ENCODE peak calls at places on chromosomes 3 and 15, in six cellular contexts. P, Q, N, M, H and L are unnamed samples.

GRCh38 chr15:71239592-71240364 is 124.5 kb downstream of the THSD4 start:
- DNase-seq in Q (no peak), P (no peak), H (no peak), N (no peak), M (no peak), L (no peak)

GRCh38 chr15:88465633-88466219 is 1.5 kb downstream of the MRPL46 start:
- DNase-seq in H (no peak), M (no peak), P (no peak), N (peak; percentile 87), Q (no peak), L (no peak)

GRCh38 chr15:25710184-25710583 is 152.9 kb downstream of the ATP10A start:
- DNase-seq in H (peak; percentile 35), N (peak; percentile 15), M (no peak), Q (peak; percentile 53), P (no peak), L (no peak)

GRCh38 chr3:61805510-61806080 is 244.2 kb downstream of the PTPRG start:
- DNase-seq in H (no peak), P (no peak), N (no peak), M (no peak), Q (no peak), L (no peak)

GRCh38 chr3:101351834-101352233 is 31.5 kb upstream of the IMPG2 start:
- DNase-seq in N (peak; percentile 54), Q (no peak), P (no peak), H (no peak), M (no peak), L (no peak)

GRCh38 chr3:98732239-98733054 is 30.7 kb upstream of the ST3GAL6 start:
- DNase-seq in Q (peak; percentile 69), P (no peak), N (no peak), M (no peak), H (no peak), L (no peak)

GRCh38 chr15:89575656-89576416 is 567 bp downstream of the TICRR start:
- DNase-seq in H (peak; percentile 5), N (peak; percentile 42), P (no peak), M (no peak), Q (no peak), L (no peak)

GRCh38 chr3:125351814-125352456 is 23.2 kb downstream of the ZNF148 start:
- DNase-seq in Q (no peak), H (no peak), M (no peak), P (no peak), N (peak; percentile 36), L (no peak)

GRCh38 chr3:15171096-15171495 is 35.0 kb upstream of the CAPN7 start:
- DNase-seq in M (no peak), P (no peak), Q (peak; percentile 58), H (no peak), N (no peak), L (no peak)

GRCh38 chr15:83653639-83654378 is at the start of gene ADAMTSL3:
- DNase-seq in N (no peak), M (no peak), H (no peak), Q (no peak), P (no peak), L (no peak)

GRCh38 chr15:42576040-42576594 is 711 bp downstream of the STARD9 start:
- DNase-seq in M (no peak), N (no peak), H (no peak), P (no peak), Q (peak; percentile 18), L (no peak)

GRCh38 chr3:97432914-97433313 is 331.6 kb upstream of the ARL6 start:
- DNase-seq in P (no peak), N (no peak), H (no peak), M (no peak), Q (no peak), L (no peak)

GRCh38 chr3:126720596-126720995 is 16.6 kb downstream of the CHCHD6 start:
- DNase-seq in H (no peak), N (no peak), P (no peak), M (no peak), Q (no peak), L (no peak)

GRCh38 chr3:134651347-134652041 is 672 bp upstream of the KY start:
- DNase-seq in Q (no peak), M (no peak), P (no peak), N (no peak), H (no peak), L (no peak)

GRCh38 chr15:78092111-78093041 is at the start of gene SH2D7:
- DNase-seq in P (no peak), Q (no peak), N (no peak), M (no peak), H (no peak), L (no peak)

GRCh38 chr3:195762249-195762585 is 41.4 kb downstream of the MUC20 start:
- DNase-seq in H (no peak), P (no peak), N (no peak), Q (no peak), M (no peak), L (no peak)

GRCh38 chr3:82165266-82165665 is 403.8 kb upstream of the GBE1 start:
- DNase-seq in H (no peak), Q (no peak), P (no peak), N (no peak), M (no peak), L (no peak)

GRCh38 chr3:63877737-63878393 is 14.2 kb downstream of the ATXN7 start:
- DNase-seq in Q (no peak), M (no peak), N (no peak), P (no peak), H (no peak), L (no peak)

GRCh38 chr3:14234197-14235002 is 55.8 kb downstream of the LSM3 start:
- DNase-seq in N (no peak), Q (no peak), M (no peak), H (no peak), P (no peak), L (no peak)

GRCh38 chr3:12978682-12979081 is 94.5 kb downstream of the IQSEC1 start:
- DNase-seq in M (no peak), N (no peak), H (no peak), P (no peak), Q (no peak), L (no peak)

GRCh38 chr3:24120434-24120833 is 175.3 kb downstream of the NR1D2 start:
- DNase-seq in M (no peak), N (no peak), P (no peak), Q (no peak), H (no peak), L (no peak)

GRCh38 chr3:128548011-128548410 is 55.0 kb upstream of the GATA2 start:
- DNase-seq in P (no peak), H (no peak), M (no peak), N (no peak), Q (no peak), L (no peak)